ENCODE peak calls at places on chromosomes 2 and 18, in four cellular contexts. X is glutamatergic neuron, W is AG04449, U is foreskin keratinocyte. G is an unnamed sample.

GRCh38 chr2:29233428-29233827 is 118.2 kb downstream of the CLIP4 start:
- DNase-seq in X (no peak), W (no peak), U (peak), G (no peak)

GRCh38 chr18:67728364-67728763 is 211.8 kb upstream of the DSEL start:
- DNase-seq in X (no peak), U (peak), W (no peak), G (no peak)

GRCh38 chr2:239917957-239918481 is 107.1 kb downstream of the NDUFA10 start:
- DNase-seq in X (no peak), W (no peak), U (no peak), G (no peak)

GRCh38 chr18:59554796-59555195 is 142.4 kb downstream of the CCBE1 start:
- DNase-seq in X (no peak), U (peak), W (no peak), G (no peak)

GRCh38 chr2:11490194-11490593 is 24.2 kb upstream of the E2F6 start:
- DNase-seq in U (no peak), X (no peak), W (no peak), G (no peak)

GRCh38 chr2:45119855-45120254 is 110.6 kb upstream of the SIX2 start:
- DNase-seq in W (peak), U (peak), X (no peak), G (no peak)

GRCh38 chr18:63881851-63882250 is 5.7 kb upstream of the SERPINB2 start:
- DNase-seq in W (peak), U (peak), X (no peak), G (no peak)

GRCh38 chr2:10930731-10931516 is 19.2 kb downstream of the KCNF1 start:
- DNase-seq in W (no peak), U (no peak), X (no peak), G (no peak)

GRCh38 chr2:47011696-47012095 is 96.1 kb upstream of the MCFD2 start:
- DNase-seq in W (no peak), U (no peak), X (no peak), G (no peak)

GRCh38 chr2:45178854-45179253 is 169.6 kb upstream of the SIX2 start:
- DNase-seq in W (no peak), X (no peak), U (no peak), G (no peak)

GRCh38 chr2:42047488-42048317 is at the start of gene PKDCC:
- DNase-seq in X (peak), U (no peak), W (no peak), G (peak)

GRCh38 chr2:18626256-18626668 is 36.9 kb upstream of the NT5C1B start:
- DNase-seq in X (no peak), U (peak), W (no peak), G (no peak)

GRCh38 chr2:73292906-73293533 is 328 bp downstream of the EGR4 start:
- DNase-seq in U (no peak), X (peak), W (no peak), G (no peak)

GRCh38 chr2:17298453-17298852 is 219.8 kb downstream of the RAD51AP2 start:
- DNase-seq in X (no peak), W (no peak), U (no peak), G (no peak)

GRCh38 chr2:159088906-159089305 is 120.5 kb downstream of the TANC1 start:
- DNase-seq in W (no peak), U (no peak), X (no peak), G (no peak)

GRCh38 chr18:76972838-76973237 is 150.5 kb downstream of the ZNF236 start:
- DNase-seq in U (no peak), W (no peak), X (no peak), G (no peak)

GRCh38 chr2:8154270-8154669 is 527.6 kb upstream of the ID2 start:
- DNase-seq in U (no peak), W (no peak), X (no peak), G (no peak)

GRCh38 chr2:65182570-65182969 is 45.1 kb upstream of the ACTR2 start:
- DNase-seq in W (no peak), U (no peak), X (no peak), G (no peak)

GRCh38 chr2:63066265-63066664 is 15.6 kb downstream of the OTX1 start:
- DNase-seq in X (no peak), W (no peak), U (no peak), G (no peak)

GRCh38 chr2:76737607-76738006 is 784.6 kb downstream of the LRRTM4 start:
- DNase-seq in W (no peak), U (no peak), X (no peak), G (no peak)

GRCh38 chr2:24009680-24010476 is at the start of gene MFSD2B:
- DNase-seq in W (no peak), X (peak), U (no peak), G (peak)

GRCh38 chr2:190277234-190278112 is 42.2 kb downstream of the HIBCH start:
- DNase-seq in U (peak), X (no peak), W (no peak), G (peak)

GRCh38 chr18:45330170-45330594 is 285.1 kb upstream of the SLC14A2 start:
- DNase-seq in W (no peak), U (peak), X (no peak), G (no peak)

GRCh38 chr2:2950403-2950952 is 427.1 kb downstream of the EIPR1 start:
- DNase-seq in X (no peak), U (no peak), W (no peak), G (no peak)

GRCh38 chr2:190574169-190574568 is 39.6 kb upstream of the NEMP2 start:
- DNase-seq in W (no peak), X (no peak), U (peak), G (no peak)

GRCh38 chr2:170143045-170143717 is 34.8 kb upstream of the MYO3B start:
- DNase-seq in W (no peak), X (no peak), U (no peak), G (no peak)

GRCh38 chr2:168157926-168158325 is 89.5 kb downstream of the STK39 start:
- DNase-seq in W (no peak), U (peak), X (no peak), G (no peak)

GRCh38 chr2:128091691-128092050 is 671 bp downstream of the UGGT1 start:
- DNase-seq in X (no peak), W (no peak), U (peak), G (no peak)

GRCh38 chr2:220789961-220790360 is 782.1 kb downstream of the EPHA4 start:
- DNase-seq in U (peak), W (peak), X (no peak), G (no peak)

DNA sequence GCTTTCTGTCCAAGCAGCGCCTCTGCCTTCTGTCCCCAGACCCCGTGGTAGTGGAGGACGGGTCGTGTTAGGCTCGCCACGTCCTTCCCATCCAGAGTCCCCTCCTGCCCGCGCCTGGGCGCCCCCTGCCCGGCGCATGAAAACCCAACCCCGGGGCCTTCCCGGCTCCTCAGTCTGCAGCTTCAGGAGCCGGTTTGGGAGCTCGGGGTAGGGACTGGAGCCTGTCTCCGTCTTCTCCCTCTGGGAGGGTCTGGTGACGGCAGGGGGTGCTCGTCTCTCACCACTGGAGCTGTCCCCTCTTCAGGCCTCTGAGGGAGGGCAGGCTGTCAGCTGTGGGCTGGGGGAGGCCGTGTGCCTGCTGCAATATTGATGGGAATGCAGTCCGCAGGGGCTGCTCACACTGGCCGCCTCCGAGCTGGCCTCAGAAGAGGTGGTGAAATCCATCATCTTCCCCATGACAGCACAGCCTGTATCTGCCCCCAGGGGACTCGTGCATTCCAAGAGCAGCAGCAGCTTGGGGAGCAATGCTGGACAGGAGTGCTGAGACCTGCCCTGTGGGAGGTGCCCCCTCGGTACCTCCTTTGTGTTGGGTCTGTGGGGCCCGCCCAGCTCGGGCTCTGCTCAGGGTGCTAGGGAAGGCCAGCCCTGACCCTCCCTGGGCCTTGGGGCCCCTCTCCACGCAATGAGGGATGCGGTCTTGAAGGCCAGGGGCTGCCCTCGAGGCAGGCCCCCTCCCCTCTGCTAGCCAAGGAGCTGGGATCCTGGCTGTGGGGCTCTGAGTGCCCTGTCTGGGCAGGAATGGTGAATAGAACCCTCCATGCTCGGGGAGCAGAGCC is 17.8 kb upstream of the KLHL30 start:
- DNase-seq in W (no peak), U (no peak), X (peak), G (no peak)
- TF ChIP-seq CTCF in W (no peak), U (no peak), X (no peak), G (no peak)

GRCh38 chr2:111668274-111668616 is 215.7 kb downstream of the ANAPC1 start:
- DNase-seq in U (no peak), X (no peak), W (no peak), G (no peak)

GRCh38 chr2:111671426-111672150 is 212.4 kb downstream of the ANAPC1 start:
- DNase-seq in X (no peak), W (no peak), U (no peak), G (no peak)

GRCh38 chr2:111670776-111671175 is 213.2 kb downstream of the ANAPC1 start:
- DNase-seq in W (no peak), X (no peak), U (no peak), G (no peak)

GRCh38 chr2:111668741-111669140 is 215.3 kb downstream of the ANAPC1 start:
- DNase-seq in U (no peak), X (no peak), W (no peak), G (no peak)

DNA sequence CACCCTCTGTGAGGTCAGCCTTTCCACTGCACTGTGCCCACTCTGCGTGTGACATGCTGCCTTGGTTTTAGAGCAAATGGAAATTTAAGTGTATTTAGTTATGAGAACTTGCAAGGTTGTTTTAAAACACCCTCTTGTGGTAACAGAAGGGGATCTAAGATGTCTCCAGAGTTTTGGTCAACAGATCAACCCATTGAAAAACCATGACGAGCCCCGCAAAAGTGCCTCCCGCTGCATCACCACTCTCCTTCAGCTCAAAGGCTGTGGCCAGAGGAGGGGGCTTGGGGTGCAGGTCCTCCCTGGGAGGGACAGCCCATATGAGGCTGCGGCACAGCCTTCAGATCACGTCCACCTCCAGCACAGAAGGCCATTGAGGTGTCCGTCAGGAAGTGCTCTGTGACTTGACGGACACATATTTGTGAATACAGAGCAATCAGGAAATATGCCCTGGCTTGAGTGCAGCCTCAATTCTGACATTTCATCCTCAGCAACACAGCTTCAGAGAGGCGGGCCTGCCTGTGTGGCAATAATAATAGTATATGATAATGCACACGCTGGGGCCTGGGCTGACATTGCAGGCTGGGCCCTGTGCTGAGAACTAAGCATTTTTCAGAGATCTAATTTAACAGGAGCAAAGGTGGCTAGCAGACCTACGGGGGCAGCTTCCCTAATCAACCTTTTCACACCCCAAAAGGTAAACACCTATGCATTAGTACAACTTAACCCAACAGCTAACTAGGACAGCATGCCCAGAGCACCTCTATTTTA is 213.9 kb downstream of the ANAPC1 start:
- DNase-seq in X (no peak), W (no peak), U (no peak), G (no peak)
- TF ChIP-seq CTCF in X (no peak), W (no peak), U (peak), G (no peak)

GRCh38 chr18:12278765-12279682 is 24.9 kb downstream of the CIDEA start:
- DNase-seq in U (peak), X (peak), W (peak), G (peak)
- TF ChIP-seq CTCF in U (no peak), X (no peak), W (peak), G (no peak)

GRCh38 chr2:38233231-38233983 is 143.7 kb downstream of the ATL2 start:
- DNase-seq in X (no peak), U (peak), W (peak), G (no peak)
- TF ChIP-seq CTCF in X (no peak), U (no peak), W (peak), G (no peak)

GRCh38 chr2:181457741-181458425 is 697 bp downstream of the ITGA4 start:
- DNase-seq in W (no peak), X (peak), U (peak), G (peak)
- TF ChIP-seq CTCF in W (peak), X (no peak), U (no peak), G (no peak)

GRCh38 chr2:150909090-150909489 is 352.6 kb downstream of the RBM43 start:
- DNase-seq in W (no peak), U (peak), X (no peak), G (no peak)

GRCh38 chr2:150907466-150907865 is 354.2 kb downstream of the RBM43 start:
- DNase-seq in U (no peak), W (no peak), X (no peak), G (no peak)

GRCh38 chr2:150911766-150912280 is 349.8 kb downstream of the RBM43 start:
- DNase-seq in W (peak), X (no peak), U (peak), G (no peak)

DNA sequence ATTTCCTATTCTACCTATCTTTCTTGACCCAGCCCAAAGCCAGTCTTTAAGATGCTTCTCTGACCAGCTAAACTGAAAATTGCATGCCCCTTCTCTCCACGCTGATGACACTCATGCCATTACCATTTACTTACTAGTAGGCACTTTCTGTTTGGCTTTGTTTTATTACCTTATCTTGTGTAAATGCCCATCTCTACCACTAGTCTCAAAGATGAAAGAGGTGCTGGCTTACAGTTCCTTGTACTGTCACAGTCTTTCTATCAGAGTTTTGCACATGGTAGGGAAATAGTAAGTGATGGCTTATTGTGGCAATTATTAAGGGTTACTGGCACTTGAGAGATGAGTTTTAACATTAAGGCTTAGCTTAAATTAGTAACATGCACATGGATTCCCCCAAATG is 352.1 kb downstream of the RBM43 start:
- DNase-seq in X (no peak), U (no peak), W (no peak), G (no peak)
- TF ChIP-seq CTCF in X (peak), U (peak), W (no peak), G (peak)

GRCh38 chr2:135603543-135603942 is 72.3 kb downstream of the R3HDM1 start:
- DNase-seq in X (no peak), W (no peak), U (peak), G (no peak)

DNA sequence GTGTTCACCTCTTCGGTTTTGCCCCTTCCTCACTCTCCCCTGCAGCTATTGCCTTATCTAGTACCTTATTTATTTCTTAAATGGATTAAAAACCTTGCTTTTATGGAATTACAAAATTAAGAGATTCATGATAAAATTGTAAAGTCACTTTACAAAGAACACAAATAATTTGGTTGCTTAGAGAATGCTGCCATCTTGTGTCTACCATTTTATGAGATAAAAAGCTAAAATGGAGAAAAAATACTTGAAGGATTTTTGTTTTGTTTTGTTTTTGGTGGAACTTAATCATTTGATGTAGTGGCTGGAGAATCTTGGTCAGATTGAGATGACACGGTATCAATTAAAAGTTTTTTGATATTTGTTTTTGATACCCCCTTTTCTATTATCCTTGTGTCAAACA is 69.6 kb downstream of the R3HDM1 start:
- DNase-seq in U (no peak), W (no peak), X (no peak), G (no peak)
- TF ChIP-seq CTCF in U (peak), W (no peak), X (no peak), G (no peak)

GRCh38 chr2:216574046-216574445 is 59.2 kb upstream of the IGFBP2 start:
- DNase-seq in U (peak), X (no peak), W (peak), G (no peak)
- TF ChIP-seq CTCF in U (no peak), X (no peak), W (no peak), G (no peak)